ENCODE peak calls at places on chromosome 3, in ten cellular contexts. E is IMR-90; V is CD4-positive, alpha-beta memory T cell; F is PC-9; J is kidney; Z is GM12865; C is HCT116; B is neuronal stem cell; I is stomach; D is cardiac muscle cell. R is an unnamed sample.

GRCh38 chr3:65861718-65862117 is 177.0 kb downstream of the MAGI1 start:
- DNase-seq in J (no peak), F (no peak), E (no peak), V (no peak), B (no peak), D (no peak), C (no peak), I (no peak), Z (no peak), R (no peak)

GRCh38 chr3:62374375-62374876 is 1.1 kb upstream of the FEZF2 start:
- DNase-seq in Z (no peak), D (no peak), F (no peak), E (peak; percentile 6), V (no peak), C (no peak), B (peak; percentile 85), I (no peak), J (no peak), R (no peak)

GRCh38 chr3:74410276-74410941 is 204.1 kb downstream of the CNTN3 start:
- DNase-seq in F (no peak), I (no peak), D (no peak), V (no peak), E (no peak), B (no peak), J (no peak), C (no peak), Z (no peak), R (no peak)

GRCh38 chr3:112395166-112395894 is 62.4 kb downstream of the CD200 start:
- DNase-seq in V (no peak), D (no peak), I (no peak), B (no peak), F (no peak), C (no peak), J (no peak), Z (no peak), E (peak; percentile 69), R (no peak)

GRCh38 chr3:195080125-195080524 is 190.8 kb downstream of the XXYLT1 start:
- DNase-seq in F (no peak), V (no peak), D (no peak), C (no peak), J (peak; percentile 75), B (no peak), I (no peak), E (no peak), Z (no peak), R (no peak)

GRCh38 chr3:87148020-87148419 is 79.1 kb upstream of the CHMP2B start:
- DNase-seq in C (no peak), F (no peak), B (no peak), Z (no peak), V (no peak), J (no peak), D (no peak), I (no peak), E (no peak), R (no peak)

GRCh38 chr3:18556503-18556902 is 131.4 kb upstream of the SATB1 start:
- DNase-seq in V (peak; percentile 66), Z (peak; percentile 27), E (no peak), D (no peak), B (no peak), F (no peak), I (no peak), J (no peak), C (no peak), R (no peak)

GRCh38 chr3:114411811-114412803 is 118.3 kb downstream of the TIGIT start:
- DNase-seq in J (no peak), E (peak; percentile 87), B (no peak), F (peak; percentile 28), V (no peak), D (no peak), I (no peak), C (peak; percentile 65), Z (peak; percentile 25), R (peak; percentile 61)

GRCh38 chr3:100041328-100041749 is 73.0 kb downstream of the FILIP1L start:
- DNase-seq in J (no peak), V (no peak), B (no peak), C (peak; percentile 8), D (peak; percentile 12), E (peak; percentile 91), I (no peak), Z (no peak), F (peak; percentile 93), R (peak; percentile 58)

GRCh38 chr3:100042577-100042981 is 71.7 kb downstream of the FILIP1L start:
- DNase-seq in V (no peak), E (peak; percentile 64), B (no peak), C (no peak), Z (no peak), F (peak; percentile 87), J (no peak), I (no peak), D (no peak), R (no peak)

GRCh38 chr3:100040446-100040845 is 73.9 kb downstream of the FILIP1L start:
- DNase-seq in J (no peak), B (no peak), I (no peak), D (peak; percentile 81), F (no peak), Z (no peak), V (no peak), E (peak; percentile 68), C (no peak), R (no peak)

GRCh38 chr3:100042144-100042543 is 72.2 kb downstream of the FILIP1L start:
- DNase-seq in D (no peak), I (no peak), J (no peak), B (no peak), E (peak; percentile 93), Z (no peak), C (no peak), F (peak; percentile 97), V (no peak), R (no peak)

DNA sequence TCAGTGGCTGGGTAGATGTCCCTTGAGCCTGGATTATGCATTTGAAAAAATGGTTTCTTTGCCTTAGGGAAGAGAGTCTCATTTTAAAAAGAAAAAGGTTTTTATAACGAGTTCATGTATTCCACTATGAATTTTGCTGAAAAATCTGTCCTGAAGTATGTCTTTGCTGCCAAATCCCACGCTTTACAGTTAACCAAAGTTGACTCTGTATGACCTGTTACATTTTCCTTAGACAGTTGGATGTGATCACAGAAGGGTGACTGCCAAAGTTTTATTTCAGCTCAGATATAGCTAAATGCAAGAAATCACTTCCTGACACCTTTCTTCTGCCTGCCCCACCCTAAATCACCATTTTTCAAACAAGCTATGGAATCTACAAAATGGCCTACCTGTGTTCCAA is 73.5 kb downstream of the FILIP1L start:
- DNase-seq in F (no peak), V (no peak), J (no peak), C (no peak), I (no peak), E (peak; percentile 80), Z (no peak), B (no peak), D (no peak), R (no peak)
- H3K4me3 ChIP-seq in F (peak overlapping the region; percentile 0), V (no peak overlapping the region), J (no peak overlapping the region), C (no peak overlapping the region), I (no peak overlapping the region), E (no peak overlapping the region), Z (no peak overlapping the region), B (no peak overlapping the region), D (no peak overlapping the region), R (no peak overlapping the region)

DNA sequence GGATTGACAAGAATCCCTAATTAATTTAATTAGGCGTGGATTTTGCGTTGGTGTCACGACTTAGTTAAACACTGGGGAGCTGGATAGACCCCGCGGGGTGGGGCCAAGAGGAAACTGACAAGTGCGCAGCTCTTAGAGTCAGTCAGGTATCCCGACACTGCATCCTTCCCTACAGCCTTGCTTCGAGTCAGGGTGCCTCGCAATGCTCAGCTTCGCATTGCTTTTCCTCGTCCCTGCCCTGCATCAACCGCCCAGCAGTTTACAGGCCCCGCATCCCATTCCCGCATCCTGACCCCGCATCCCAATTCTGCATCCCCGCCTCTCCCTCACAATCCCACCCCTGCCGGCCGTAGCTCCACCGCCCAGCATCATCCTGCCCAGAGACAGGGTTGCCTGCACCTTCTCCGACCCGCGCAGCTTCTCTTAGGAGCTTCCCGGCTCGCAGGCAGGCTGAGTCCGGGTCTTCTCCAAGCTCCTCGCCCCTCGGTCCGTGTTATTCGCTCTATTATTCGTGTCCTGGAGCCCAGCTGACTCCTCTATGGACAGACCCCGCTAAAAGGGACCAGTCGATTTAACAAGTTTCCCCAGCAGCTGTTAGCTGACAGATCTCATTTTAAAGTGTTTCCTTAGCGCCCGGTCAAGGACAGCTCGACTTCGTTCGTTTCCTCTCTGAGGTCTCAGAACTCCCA is 697 bp upstream of the SHOX2 start:
- DNase-seq in I (no peak), C (no peak), V (no peak), B (no peak), F (no peak), Z (no peak), E (no peak), D (no peak), J (no peak), R (peak; percentile 11)
- H3K4me3 ChIP-seq in I (peak overlapping the region; percentile 54), C (peak overlapping the region; percentile 57), V (no peak overlapping the region), B (no peak overlapping the region), F (peak overlapping the region; percentile 62), Z (peak overlapping the region; percentile 53), E (peak overlapping the region; percentile 64), D (peak overlapping the region; percentile 13), J (no peak overlapping the region), R (peak overlapping the region; percentile 92)

DNA sequence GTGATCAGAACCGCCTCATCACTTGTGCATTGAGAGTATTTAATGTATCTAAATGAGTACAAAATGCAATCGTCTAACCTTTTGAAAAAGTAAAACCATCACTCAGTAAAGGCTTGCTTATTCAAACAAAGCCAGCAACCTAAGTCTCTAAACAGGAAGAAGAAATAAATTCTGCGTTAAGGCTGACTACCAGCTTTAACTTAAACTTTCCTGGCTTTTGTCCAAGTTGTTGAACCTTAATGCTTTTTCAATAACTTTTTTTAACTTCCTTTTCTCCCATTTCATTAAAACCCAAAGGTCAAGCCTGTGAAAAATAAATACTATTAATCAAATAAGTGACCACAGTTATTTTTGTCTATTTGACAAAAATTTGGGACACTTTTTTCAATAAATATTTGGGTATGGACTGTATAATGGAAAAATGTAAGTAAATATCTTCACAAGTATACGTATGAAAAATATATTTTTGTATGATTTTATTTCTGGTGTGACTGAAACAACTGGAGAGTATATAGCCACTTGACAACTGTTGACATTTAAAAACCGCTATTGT is 2.7 kb downstream of the KLHL24 start:
- DNase-seq in I (no peak), B (no peak), V (no peak), J (no peak), C (no peak), D (no peak), Z (no peak), F (no peak), E (no peak), R (no peak)
- H3K4me3 ChIP-seq in I (no peak overlapping the region), B (no peak overlapping the region), V (no peak overlapping the region), J (no peak overlapping the region), C (no peak overlapping the region), D (no peak overlapping the region), Z (no peak overlapping the region), F (peak overlapping the region; percentile 85), E (no peak overlapping the region), R (no peak overlapping the region)

GRCh38 chr3:127043731-127044510 is 61.0 kb downstream of the PLXNA1 start:
- DNase-seq in Z (no peak), I (no peak), C (no peak), E (no peak), V (no peak), F (no peak), B (no peak), D (no peak), J (no peak), R (no peak)

GRCh38 chr3:127043041-127043641 is 60.2 kb downstream of the PLXNA1 start:
- DNase-seq in I (peak; percentile 53), B (no peak), F (peak; percentile 89), E (no peak), D (no peak), V (no peak), C (no peak), J (peak; percentile 90), Z (peak; percentile 24), R (no peak)

GRCh38 chr3:127042634-127043033 is 59.7 kb downstream of the PLXNA1 start:
- DNase-seq in J (peak; percentile 68), C (no peak), Z (no peak), D (no peak), E (no peak), B (no peak), I (no peak), F (no peak), V (no peak), R (no peak)

GRCh38 chr3:127044996-127045395 is 62.1 kb downstream of the PLXNA1 start:
- DNase-seq in B (no peak), V (no peak), F (no peak), Z (no peak), D (peak; percentile 7), J (peak; percentile 78), C (peak; percentile 29), I (peak; percentile 43), E (peak; percentile 3), R (peak; percentile 42)

DNA sequence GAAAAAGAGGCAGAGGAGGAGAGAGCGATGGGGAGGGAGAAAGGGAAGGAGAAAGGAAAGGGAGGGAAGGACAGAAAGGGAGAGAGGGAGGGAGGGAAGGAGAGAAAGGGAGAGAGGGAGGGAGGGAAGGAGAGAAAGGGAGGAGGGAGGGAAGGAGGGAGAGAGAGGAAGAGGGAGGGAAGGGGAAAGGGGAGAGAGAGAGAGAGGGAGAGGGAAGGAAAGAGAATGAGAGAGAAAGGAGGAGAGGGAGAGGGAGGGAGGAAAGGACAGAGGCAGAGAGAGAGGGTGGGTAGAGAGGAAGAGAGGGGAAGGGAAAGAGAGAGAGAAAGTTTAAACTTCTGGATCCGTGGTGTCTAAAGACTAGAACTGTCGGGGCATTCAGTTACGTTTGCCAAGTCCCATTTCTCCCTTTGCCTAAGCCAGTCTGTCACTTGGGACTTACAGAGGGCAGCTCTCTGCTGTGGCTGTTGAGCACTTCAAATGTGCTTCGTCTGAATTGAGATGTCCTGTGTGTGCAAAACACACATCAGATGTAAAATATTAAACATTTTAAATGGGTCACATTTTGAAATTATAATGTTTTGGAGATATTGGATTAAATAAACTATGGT is 62.6 kb downstream of the PLXNA1 start:
- DNase-seq in D (no peak), F (no peak), J (no peak), Z (no peak), I (no peak), B (no peak), V (no peak), E (no peak), C (no peak), R (no peak)
- H3K4me3 ChIP-seq in D (no peak overlapping the region), F (no peak overlapping the region), J (no peak overlapping the region), Z (no peak overlapping the region), I (no peak overlapping the region), B (no peak overlapping the region), V (no peak overlapping the region), E (no peak overlapping the region), C (no peak overlapping the region), R (no peak overlapping the region)

R was measured in A673.